ENCODE peak calls at places on chromosomes 5 and 9, in five cellular contexts. One of them, this sample, is unnamed.

GRCh38 chr5:106876665-106877194 is 794.0 kb downstream of the EFNA5 start:
- DNase-seq in stimulated activated CD8-positive, alpha-beta memory T cell treated with anti-CD3 and anti-CD28 coated beads, Interleukin-2, amount 100 ng/mL, for 48 hours: no peak
- DNase-seq in fibroblast of lung: no peak
- DNase-seq in CD4-positive, alpha-beta T cell: no peak
- DNase-seq in left ventricle myocardium inferior: no peak
- DNase-seq in this sample: peak; percentile 13

GRCh38 chr5:137604348-137605095 is 105.4 kb upstream of the SPOCK1 start:
- DNase-seq in stimulated activated CD8-positive, alpha-beta memory T cell treated with anti-CD3 and anti-CD28 coated beads, Interleukin-2, amount 100 ng/mL, for 48 hours: no peak
- DNase-seq in CD4-positive, alpha-beta T cell: no peak
- DNase-seq in fibroblast of lung: no peak
- DNase-seq in left ventricle myocardium inferior: no peak
- DNase-seq in this sample: no peak

GRCh38 chr9:83596899-83597504 is 25.9 kb upstream of the IDNK start:
- DNase-seq in CD4-positive, alpha-beta T cell: peak; percentile 6
- DNase-seq in stimulated activated CD8-positive, alpha-beta memory T cell treated with anti-CD3 and anti-CD28 coated beads, Interleukin-2, amount 100 ng/mL, for 48 hours: peak; percentile 30
- DNase-seq in left ventricle myocardium inferior: no peak
- DNase-seq in fibroblast of lung: no peak
- DNase-seq in this sample: peak; percentile 57

GRCh38 chr5:140192715-140193428 is 17.9 kb downstream of the CYSTM1 start:
- DNase-seq in fibroblast of lung: no peak
- DNase-seq in left ventricle myocardium inferior: no peak
- DNase-seq in CD4-positive, alpha-beta T cell: no peak
- DNase-seq in stimulated activated CD8-positive, alpha-beta memory T cell treated with anti-CD3 and anti-CD28 coated beads, Interleukin-2, amount 100 ng/mL, for 48 hours: no peak
- DNase-seq in this sample: no peak

GRCh38 chr5:1007221-1007680 is 1.4 kb upstream of the NKD2 start:
- DNase-seq in left ventricle myocardium inferior: peak; percentile 16
- DNase-seq in CD4-positive, alpha-beta T cell: no peak
- DNase-seq in stimulated activated CD8-positive, alpha-beta memory T cell treated with anti-CD3 and anti-CD28 coated beads, Interleukin-2, amount 100 ng/mL, for 48 hours: no peak
- DNase-seq in fibroblast of lung: no peak
- DNase-seq in this sample: no peak

GRCh38 chr9:32376295-32376694 is 8.1 kb upstream of the ACO1 start:
- DNase-seq in stimulated activated CD8-positive, alpha-beta memory T cell treated with anti-CD3 and anti-CD28 coated beads, Interleukin-2, amount 100 ng/mL, for 48 hours: no peak
- DNase-seq in fibroblast of lung: no peak
- DNase-seq in CD4-positive, alpha-beta T cell: no peak
- DNase-seq in left ventricle myocardium inferior: no peak
- DNase-seq in this sample: no peak

GRCh38 chr5:78242001-78242400 is 52.5 kb downstream of the AP3B1 start:
- DNase-seq in fibroblast of lung: no peak
- DNase-seq in stimulated activated CD8-positive, alpha-beta memory T cell treated with anti-CD3 and anti-CD28 coated beads, Interleukin-2, amount 100 ng/mL, for 48 hours: no peak
- DNase-seq in left ventricle myocardium inferior: no peak
- DNase-seq in CD4-positive, alpha-beta T cell: no peak
- DNase-seq in this sample: no peak

GRCh38 chr9:134708672-134709038 is 67.1 kb downstream of the COL5A1 start:
- DNase-seq in CD4-positive, alpha-beta T cell: no peak
- DNase-seq in fibroblast of lung: no peak
- DNase-seq in stimulated activated CD8-positive, alpha-beta memory T cell treated with anti-CD3 and anti-CD28 coated beads, Interleukin-2, amount 100 ng/mL, for 48 hours: no peak
- DNase-seq in left ventricle myocardium inferior: no peak
- DNase-seq in this sample: no peak

GRCh38 chr5:77844408-77845272 is 68.5 kb upstream of the TBCA start:
- DNase-seq in fibroblast of lung: peak; percentile 10
- DNase-seq in left ventricle myocardium inferior: no peak
- DNase-seq in CD4-positive, alpha-beta T cell: no peak
- DNase-seq in stimulated activated CD8-positive, alpha-beta memory T cell treated with anti-CD3 and anti-CD28 coated beads, Interleukin-2, amount 100 ng/mL, for 48 hours: no peak
- DNase-seq in this sample: peak; percentile 23

GRCh38 chr5:174327317-174327864 is 281.9 kb downstream of the NSG2 start:
- DNase-seq in left ventricle myocardium inferior: peak; percentile 56
- DNase-seq in stimulated activated CD8-positive, alpha-beta memory T cell treated with anti-CD3 and anti-CD28 coated beads, Interleukin-2, amount 100 ng/mL, for 48 hours: peak; percentile 41
- DNase-seq in CD4-positive, alpha-beta T cell: peak; percentile 3
- DNase-seq in fibroblast of lung: peak; percentile 82
- DNase-seq in this sample: peak; percentile 89

GRCh38 chr5:135429886-135430437 is 17.2 kb downstream of the DCANP1 start:
- DNase-seq in CD4-positive, alpha-beta T cell: no peak
- DNase-seq in fibroblast of lung: no peak
- DNase-seq in stimulated activated CD8-positive, alpha-beta memory T cell treated with anti-CD3 and anti-CD28 coated beads, Interleukin-2, amount 100 ng/mL, for 48 hours: no peak
- DNase-seq in left ventricle myocardium inferior: no peak
- DNase-seq in this sample: no peak

GRCh38 chr9:35700942-35701341 is 11.2 kb upstream of the TPM2 start:
- DNase-seq in fibroblast of lung: no peak
- DNase-seq in CD4-positive, alpha-beta T cell: no peak
- DNase-seq in stimulated activated CD8-positive, alpha-beta memory T cell treated with anti-CD3 and anti-CD28 coated beads, Interleukin-2, amount 100 ng/mL, for 48 hours: no peak
- DNase-seq in left ventricle myocardium inferior: no peak
- DNase-seq in this sample: no peak

GRCh38 chr9:129382281-129383004 is 204.4 kb upstream of the IER5L start:
- DNase-seq in stimulated activated CD8-positive, alpha-beta memory T cell treated with anti-CD3 and anti-CD28 coated beads, Interleukin-2, amount 100 ng/mL, for 48 hours: no peak
- DNase-seq in left ventricle myocardium inferior: no peak
- DNase-seq in fibroblast of lung: no peak
- DNase-seq in CD4-positive, alpha-beta T cell: no peak
- DNase-seq in this sample: no peak

GRCh38 chr5:32339198-32339597 is 26.5 kb upstream of the MTMR12 start:
- DNase-seq in left ventricle myocardium inferior: no peak
- DNase-seq in fibroblast of lung: peak; percentile 14
- DNase-seq in stimulated activated CD8-positive, alpha-beta memory T cell treated with anti-CD3 and anti-CD28 coated beads, Interleukin-2, amount 100 ng/mL, for 48 hours: no peak
- DNase-seq in CD4-positive, alpha-beta T cell: no peak
- DNase-seq in this sample: peak; percentile 35

GRCh38 chr5:61598140-61598539 is 266.1 kb downstream of the ZSWIM6 start:
- DNase-seq in CD4-positive, alpha-beta T cell: no peak
- DNase-seq in stimulated activated CD8-positive, alpha-beta memory T cell treated with anti-CD3 and anti-CD28 coated beads, Interleukin-2, amount 100 ng/mL, for 48 hours: no peak
- DNase-seq in left ventricle myocardium inferior: no peak
- DNase-seq in fibroblast of lung: no peak
- DNase-seq in this sample: no peak

GRCh38 chr9:38682713-38683112 is 37.2 kb downstream of the FAM240B start:
- DNase-seq in stimulated activated CD8-positive, alpha-beta memory T cell treated with anti-CD3 and anti-CD28 coated beads, Interleukin-2, amount 100 ng/mL, for 48 hours: no peak
- DNase-seq in left ventricle myocardium inferior: no peak
- DNase-seq in fibroblast of lung: peak; percentile 95
- DNase-seq in CD4-positive, alpha-beta T cell: no peak
- DNase-seq in this sample: peak; percentile 92

GRCh38 chr5:91556-92263 is at the start of gene PLEKHG4B:
- DNase-seq in left ventricle myocardium inferior: no peak
- DNase-seq in fibroblast of lung: peak; percentile 47
- DNase-seq in stimulated activated CD8-positive, alpha-beta memory T cell treated with anti-CD3 and anti-CD28 coated beads, Interleukin-2, amount 100 ng/mL, for 48 hours: no peak
- DNase-seq in CD4-positive, alpha-beta T cell: no peak
- DNase-seq in this sample: no peak

GRCh38 chr5:62376064-62376463 is 27.6 kb downstream of the DIMT1 start:
- DNase-seq in CD4-positive, alpha-beta T cell: no peak
- DNase-seq in fibroblast of lung: peak; percentile 25
- DNase-seq in stimulated activated CD8-positive, alpha-beta memory T cell treated with anti-CD3 and anti-CD28 coated beads, Interleukin-2, amount 100 ng/mL, for 48 hours: no peak
- DNase-seq in left ventricle myocardium inferior: no peak
- DNase-seq in this sample: peak; percentile 30

GRCh38 chr5:17381926-17382325 is 116.1 kb upstream of the TAF11L2 start:
- DNase-seq in fibroblast of lung: no peak
- DNase-seq in CD4-positive, alpha-beta T cell: no peak
- DNase-seq in left ventricle myocardium inferior: peak; percentile 33
- DNase-seq in stimulated activated CD8-positive, alpha-beta memory T cell treated with anti-CD3 and anti-CD28 coated beads, Interleukin-2, amount 100 ng/mL, for 48 hours: no peak
- DNase-seq in this sample: no peak

This sample was measured in choroid plexus epithelial cell.